ENCODE peak calls at places on chromosome 12, in ten cellular contexts. One of them, this sample, is unnamed.

GRCh38 chr12:52631676-52632459 is 13.5 kb upstream of the KRT73 start:
- DNase-seq in stimulated activated CD4-positive, alpha-beta T cell treated with anti-CD3 and anti-CD28 coated beads, Interleukin-12 subunit alpha, Interleukin-12 subunit beta, amount 100 ng/mL, for 4 hours: no peak
- DNase-seq in NCI-H774: no peak
- DNase-seq in naive thymus-derived CD8-positive, alpha-beta T cell: no peak
- DNase-seq in NCI-H1105: no peak
- DNase-seq in effector memory CD8-positive, alpha-beta T cell: no peak
- DNase-seq in iPS-NIHi11: no peak
- DNase-seq in activated CD4-positive, alpha-beta T cell treated with anti-CD3 and anti-CD28 coated beads, Interleukin-2, amount 10 ng/mL, durations not matched to agents 7 days and 5 days: peak; percentile 5
- DNase-seq in tibial nerve: no peak
- DNase-seq in GM23248: no peak
- DNase-seq in this sample: no peak

GRCh38 chr12:132253698-132254480 is 75.5 kb downstream of the GALNT9 start:
- DNase-seq in activated CD4-positive, alpha-beta T cell treated with anti-CD3 and anti-CD28 coated beads, Interleukin-2, amount 10 ng/mL, durations not matched to agents 7 days and 5 days: no peak
- DNase-seq in tibial nerve: no peak
- DNase-seq in GM23248: no peak
- DNase-seq in NCI-H1105: no peak
- DNase-seq in naive thymus-derived CD8-positive, alpha-beta T cell: no peak
- DNase-seq in stimulated activated CD4-positive, alpha-beta T cell treated with anti-CD3 and anti-CD28 coated beads, Interleukin-12 subunit alpha, Interleukin-12 subunit beta, amount 100 ng/mL, for 4 hours: no peak
- DNase-seq in effector memory CD8-positive, alpha-beta T cell: no peak
- DNase-seq in iPS-NIHi11: no peak
- DNase-seq in NCI-H774: peak; percentile 6
- DNase-seq in this sample: peak; percentile 56

GRCh38 chr12:52351196-52352059 is 15.9 kb downstream of the KRT85 start:
- DNase-seq in activated CD4-positive, alpha-beta T cell treated with anti-CD3 and anti-CD28 coated beads, Interleukin-2, amount 10 ng/mL, durations not matched to agents 7 days and 5 days: peak; percentile 74
- DNase-seq in stimulated activated CD4-positive, alpha-beta T cell treated with anti-CD3 and anti-CD28 coated beads, Interleukin-12 subunit alpha, Interleukin-12 subunit beta, amount 100 ng/mL, for 4 hours: no peak
- DNase-seq in NCI-H774: no peak
- DNase-seq in GM23248: no peak
- DNase-seq in iPS-NIHi11: no peak
- DNase-seq in naive thymus-derived CD8-positive, alpha-beta T cell: peak; percentile 77
- DNase-seq in effector memory CD8-positive, alpha-beta T cell: peak; percentile 72
- DNase-seq in tibial nerve: no peak
- DNase-seq in NCI-H1105: no peak
- DNase-seq in this sample: no peak

GRCh38 chr12:65662590-65662989 is 161.7 kb upstream of the HMGA2 start:
- DNase-seq in effector memory CD8-positive, alpha-beta T cell: no peak
- DNase-seq in NCI-H774: no peak
- DNase-seq in GM23248: no peak
- DNase-seq in activated CD4-positive, alpha-beta T cell treated with anti-CD3 and anti-CD28 coated beads, Interleukin-2, amount 10 ng/mL, durations not matched to agents 7 days and 5 days: no peak
- DNase-seq in NCI-H1105: no peak
- DNase-seq in naive thymus-derived CD8-positive, alpha-beta T cell: no peak
- DNase-seq in tibial nerve: no peak
- DNase-seq in iPS-NIHi11: no peak
- DNase-seq in stimulated activated CD4-positive, alpha-beta T cell treated with anti-CD3 and anti-CD28 coated beads, Interleukin-12 subunit alpha, Interleukin-12 subunit beta, amount 100 ng/mL, for 4 hours: no peak
- DNase-seq in this sample: no peak

GRCh38 chr12:65364021-65364420 is 85.5 kb downstream of the MSRB3 start:
- DNase-seq in tibial nerve: no peak
- DNase-seq in stimulated activated CD4-positive, alpha-beta T cell treated with anti-CD3 and anti-CD28 coated beads, Interleukin-12 subunit alpha, Interleukin-12 subunit beta, amount 100 ng/mL, for 4 hours: no peak
- DNase-seq in effector memory CD8-positive, alpha-beta T cell: no peak
- DNase-seq in NCI-H1105: no peak
- DNase-seq in iPS-NIHi11: no peak
- DNase-seq in NCI-H774: no peak
- DNase-seq in GM23248: peak; percentile 45
- DNase-seq in naive thymus-derived CD8-positive, alpha-beta T cell: no peak
- DNase-seq in activated CD4-positive, alpha-beta T cell treated with anti-CD3 and anti-CD28 coated beads, Interleukin-2, amount 10 ng/mL, durations not matched to agents 7 days and 5 days: no peak
- DNase-seq in this sample: no peak

GRCh38 chr12:125324861-125325260 is 259.6 kb downstream of the AACS start:
- DNase-seq in GM23248: no peak
- DNase-seq in effector memory CD8-positive, alpha-beta T cell: no peak
- DNase-seq in NCI-H774: no peak
- DNase-seq in activated CD4-positive, alpha-beta T cell treated with anti-CD3 and anti-CD28 coated beads, Interleukin-2, amount 10 ng/mL, durations not matched to agents 7 days and 5 days: no peak
- DNase-seq in iPS-NIHi11: no peak
- DNase-seq in tibial nerve: no peak
- DNase-seq in stimulated activated CD4-positive, alpha-beta T cell treated with anti-CD3 and anti-CD28 coated beads, Interleukin-12 subunit alpha, Interleukin-12 subunit beta, amount 100 ng/mL, for 4 hours: no peak
- DNase-seq in naive thymus-derived CD8-positive, alpha-beta T cell: no peak
- DNase-seq in NCI-H1105: no peak
- DNase-seq in this sample: no peak

GRCh38 chr12:48197549-48197966 is 5.5 kb downstream of the OR10AD1 start:
- DNase-seq in activated CD4-positive, alpha-beta T cell treated with anti-CD3 and anti-CD28 coated beads, Interleukin-2, amount 10 ng/mL, durations not matched to agents 7 days and 5 days: peak; percentile 46
- DNase-seq in naive thymus-derived CD8-positive, alpha-beta T cell: no peak
- DNase-seq in NCI-H774: peak; percentile 74
- DNase-seq in GM23248: peak; percentile 74
- DNase-seq in stimulated activated CD4-positive, alpha-beta T cell treated with anti-CD3 and anti-CD28 coated beads, Interleukin-12 subunit alpha, Interleukin-12 subunit beta, amount 100 ng/mL, for 4 hours: no peak
- DNase-seq in tibial nerve: no peak
- DNase-seq in effector memory CD8-positive, alpha-beta T cell: peak; percentile 40
- DNase-seq in NCI-H1105: no peak
- DNase-seq in iPS-NIHi11: peak; percentile 27
- DNase-seq in this sample: no peak

GRCh38 chr12:66189476-66189823 is 436 bp downstream of the IRAK3 start:
- DNase-seq in GM23248: peak; percentile 53
- DNase-seq in activated CD4-positive, alpha-beta T cell treated with anti-CD3 and anti-CD28 coated beads, Interleukin-2, amount 10 ng/mL, durations not matched to agents 7 days and 5 days: no peak
- DNase-seq in stimulated activated CD4-positive, alpha-beta T cell treated with anti-CD3 and anti-CD28 coated beads, Interleukin-12 subunit alpha, Interleukin-12 subunit beta, amount 100 ng/mL, for 4 hours: no peak
- DNase-seq in naive thymus-derived CD8-positive, alpha-beta T cell: no peak
- DNase-seq in tibial nerve: no peak
- DNase-seq in NCI-H774: no peak
- DNase-seq in iPS-NIHi11: no peak
- DNase-seq in NCI-H1105: no peak
- DNase-seq in effector memory CD8-positive, alpha-beta T cell: no peak
- DNase-seq in this sample: no peak

GRCh38 chr12:214005-214736 is at the start of gene SLC6A12:
- DNase-seq in GM23248: peak; percentile 23
- DNase-seq in activated CD4-positive, alpha-beta T cell treated with anti-CD3 and anti-CD28 coated beads, Interleukin-2, amount 10 ng/mL, durations not matched to agents 7 days and 5 days: no peak
- DNase-seq in NCI-H774: no peak
- DNase-seq in stimulated activated CD4-positive, alpha-beta T cell treated with anti-CD3 and anti-CD28 coated beads, Interleukin-12 subunit alpha, Interleukin-12 subunit beta, amount 100 ng/mL, for 4 hours: no peak
- DNase-seq in tibial nerve: no peak
- DNase-seq in naive thymus-derived CD8-positive, alpha-beta T cell: no peak
- DNase-seq in effector memory CD8-positive, alpha-beta T cell: no peak
- DNase-seq in NCI-H1105: no peak
- DNase-seq in iPS-NIHi11: no peak
- DNase-seq in this sample: no peak

GRCh38 chr12:21774358-21775129 is at the start of gene KCNJ8:
- DNase-seq in effector memory CD8-positive, alpha-beta T cell: no peak
- DNase-seq in tibial nerve: peak; percentile 16
- DNase-seq in iPS-NIHi11: peak; percentile 64
- DNase-seq in stimulated activated CD4-positive, alpha-beta T cell treated with anti-CD3 and anti-CD28 coated beads, Interleukin-12 subunit alpha, Interleukin-12 subunit beta, amount 100 ng/mL, for 4 hours: peak; percentile 1
- DNase-seq in NCI-H1105: peak; percentile 48
- DNase-seq in naive thymus-derived CD8-positive, alpha-beta T cell: no peak
- DNase-seq in GM23248: peak; percentile 73
- DNase-seq in activated CD4-positive, alpha-beta T cell treated with anti-CD3 and anti-CD28 coated beads, Interleukin-2, amount 10 ng/mL, durations not matched to agents 7 days and 5 days: no peak
- DNase-seq in NCI-H774: peak; percentile 20
- DNase-seq in this sample: no peak

GRCh38 chr12:42979746-42980145 is 390.2 kb upstream of the PRICKLE1 start:
- DNase-seq in NCI-H774: no peak
- DNase-seq in NCI-H1105: no peak
- DNase-seq in activated CD4-positive, alpha-beta T cell treated with anti-CD3 and anti-CD28 coated beads, Interleukin-2, amount 10 ng/mL, durations not matched to agents 7 days and 5 days: no peak
- DNase-seq in naive thymus-derived CD8-positive, alpha-beta T cell: no peak
- DNase-seq in GM23248: no peak
- DNase-seq in effector memory CD8-positive, alpha-beta T cell: no peak
- DNase-seq in stimulated activated CD4-positive, alpha-beta T cell treated with anti-CD3 and anti-CD28 coated beads, Interleukin-12 subunit alpha, Interleukin-12 subunit beta, amount 100 ng/mL, for 4 hours: no peak
- DNase-seq in iPS-NIHi11: no peak
- DNase-seq in tibial nerve: no peak
- DNase-seq in this sample: no peak

GRCh38 chr12:52836042-52836466 is 1.9 kb upstream of the KRT79 start:
- DNase-seq in effector memory CD8-positive, alpha-beta T cell: peak; percentile 43
- DNase-seq in NCI-H774: no peak
- DNase-seq in tibial nerve: no peak
- DNase-seq in NCI-H1105: no peak
- DNase-seq in activated CD4-positive, alpha-beta T cell treated with anti-CD3 and anti-CD28 coated beads, Interleukin-2, amount 10 ng/mL, durations not matched to agents 7 days and 5 days: no peak
- DNase-seq in iPS-NIHi11: no peak
- DNase-seq in naive thymus-derived CD8-positive, alpha-beta T cell: peak; percentile 32
- DNase-seq in GM23248: peak; percentile 83
- DNase-seq in stimulated activated CD4-positive, alpha-beta T cell treated with anti-CD3 and anti-CD28 coated beads, Interleukin-12 subunit alpha, Interleukin-12 subunit beta, amount 100 ng/mL, for 4 hours: peak; percentile 50
- DNase-seq in this sample: no peak

GRCh38 chr12:116426391-116427136 is 132.6 kb upstream of the MAP1LC3B2 start:
- DNase-seq in naive thymus-derived CD8-positive, alpha-beta T cell: no peak
- DNase-seq in activated CD4-positive, alpha-beta T cell treated with anti-CD3 and anti-CD28 coated beads, Interleukin-2, amount 10 ng/mL, durations not matched to agents 7 days and 5 days: no peak
- DNase-seq in stimulated activated CD4-positive, alpha-beta T cell treated with anti-CD3 and anti-CD28 coated beads, Interleukin-12 subunit alpha, Interleukin-12 subunit beta, amount 100 ng/mL, for 4 hours: no peak
- DNase-seq in tibial nerve: peak; percentile 24
- DNase-seq in GM23248: peak; percentile 98
- DNase-seq in iPS-NIHi11: peak; percentile 68
- DNase-seq in effector memory CD8-positive, alpha-beta T cell: no peak
- DNase-seq in NCI-H774: no peak
- DNase-seq in NCI-H1105: no peak
- DNase-seq in this sample: no peak

GRCh38 chr12:77940011-77940423 is 109.3 kb downstream of the NAV3 start:
- DNase-seq in NCI-H1105: no peak
- DNase-seq in stimulated activated CD4-positive, alpha-beta T cell treated with anti-CD3 and anti-CD28 coated beads, Interleukin-12 subunit alpha, Interleukin-12 subunit beta, amount 100 ng/mL, for 4 hours: no peak
- DNase-seq in activated CD4-positive, alpha-beta T cell treated with anti-CD3 and anti-CD28 coated beads, Interleukin-2, amount 10 ng/mL, durations not matched to agents 7 days and 5 days: no peak
- DNase-seq in tibial nerve: no peak
- DNase-seq in iPS-NIHi11: no peak
- DNase-seq in effector memory CD8-positive, alpha-beta T cell: no peak
- DNase-seq in naive thymus-derived CD8-positive, alpha-beta T cell: no peak
- DNase-seq in NCI-H774: no peak
- DNase-seq in GM23248: peak; percentile 93
- DNase-seq in this sample: no peak